ENCODE peak calls at places on chromosomes 3 and 15, in six cellular contexts. I, J, N, H, E and B are unnamed samples.

GRCh38 chr15:96367436-96368200 is 37.1 kb downstream of the NR2F2 start:
- DNase-seq in I (no peak), J (no peak), N (no peak), H (no peak), E (no peak), B (no peak)

GRCh38 chr3:159455741-159456181 is 532.9 kb upstream of the IL12A start:
- DNase-seq in I (no peak), J (no peak), N (no peak), H (peak; percentile 19), E (no peak), B (no peak)

GRCh38 chr15:62500325-62500724 is 335.2 kb upstream of the C2CD4B start:
- DNase-seq in I (no peak), J (no peak), N (no peak), H (no peak), E (no peak), B (no peak)

GRCh38 chr3:31877559-31877958 is 103.5 kb downstream of the OSBPL10 start:
- DNase-seq in I (no peak), J (no peak), N (no peak), H (no peak), E (no peak), B (no peak)

GRCh38 chr3:13850161-13850945 is 29.5 kb downstream of the WNT7A start:
- DNase-seq in I (no peak), J (peak; percentile 23), N (no peak), H (no peak), E (no peak), B (no peak)

GRCh38 chr3:110711851-110712396 is 359.7 kb upstream of the NECTIN3 start:
- DNase-seq in I (no peak), J (no peak), N (peak; percentile 10), H (peak; percentile 37), E (no peak), B (no peak)

GRCh38 chr3:35832140-35832571 is 192.8 kb downstream of the ARPP21 start:
- DNase-seq in I (no peak), J (no peak), N (peak; percentile 5), H (no peak), E (no peak), B (no peak)

GRCh38 chr3:30347679-30348216 is 258.7 kb upstream of the TGFBR2 start:
- DNase-seq in I (no peak), J (no peak), N (peak; percentile 65), H (peak; percentile 92), E (no peak), B (peak; percentile 15)

GRCh38 chr3:50383750-50384149 is 24.4 kb upstream of the TMEM115 start:
- DNase-seq in I (no peak), J (no peak), N (no peak), H (no peak), E (no peak), B (no peak)

GRCh38 chr15:39246523-39246922 is 334.4 kb upstream of the THBS1 start:
- DNase-seq in I (no peak), J (no peak), N (no peak), H (peak; percentile 48), E (no peak), B (no peak)

GRCh38 chr15:50312636-50313035 is 42.4 kb downstream of the GABPB1 start:
- DNase-seq in I (no peak), J (no peak), N (no peak), H (no peak), E (no peak), B (no peak)

GRCh38 chr3:187017511-187018230 is 87.3 kb downstream of the ST6GAL1 start:
- DNase-seq in I (no peak), J (no peak), N (no peak), H (no peak), E (no peak), B (no peak)

GRCh38 chr15:79067969-79068368 is 22.6 kb downstream of the RASGRF1 start:
- DNase-seq in I (no peak), J (peak; percentile 51), N (no peak), H (no peak), E (no peak), B (no peak)

GRCh38 chr3:169774186-169774585 is 990 bp downstream of the MYNN start:
- DNase-seq in I (no peak), J (no peak), N (no peak), H (peak; percentile 9), E (no peak), B (no peak)

GRCh38 chr3:32975891-32976290 is 24.4 kb downstream of the CCR4 start:
- DNase-seq in I (no peak), J (no peak), N (no peak), H (no peak), E (no peak), B (no peak)

GRCh38 chr3:190575441-190576190 is 61.7 kb downstream of the IL1RAP start:
- DNase-seq in I (no peak), J (no peak), N (no peak), H (no peak), E (no peak), B (no peak)

GRCh38 chr3:14816359-14816758 is 2.4 kb upstream of the FGD5 start:
- DNase-seq in I (no peak), J (no peak), N (no peak), H (no peak), E (no peak), B (no peak)

GRCh38 chr3:46882377-46883015 is 5.0 kb downstream of the PTH1R start:
- DNase-seq in I (no peak), J (peak; percentile 61), N (peak; percentile 27), H (no peak), E (peak; percentile 60), B (no peak)

GRCh38 chr3:12479919-12480425 is 4.3 kb upstream of the TSEN2 start:
- DNase-seq in I (no peak), J (peak; percentile 64), N (peak; percentile 73), H (peak; percentile 55), E (peak; percentile 59), B (peak; percentile 24)

GRCh38 chr3:20064796-20065564 is 24.7 kb downstream of the KAT2B start:
- DNase-seq in I (no peak), J (no peak), N (no peak), H (no peak), E (no peak), B (no peak)

GRCh38 chr3:46187876-46188275 is 20.2 kb downstream of the CCR1 start:
- DNase-seq in I (no peak), J (no peak), N (peak; percentile 65), H (peak; percentile 58), E (no peak), B (peak; percentile 47)

GRCh38 chr3:30458376-30458775 is 148.0 kb upstream of the TGFBR2 start:
- DNase-seq in I (no peak), J (no peak), N (no peak), H (no peak), E (no peak), B (no peak)

GRCh38 chr3:141229132-141229531 is 2.5 kb upstream of the PXYLP1 start:
- DNase-seq in I (no peak), J (no peak), N (no peak), H (no peak), E (no peak), B (no peak)

DNA sequence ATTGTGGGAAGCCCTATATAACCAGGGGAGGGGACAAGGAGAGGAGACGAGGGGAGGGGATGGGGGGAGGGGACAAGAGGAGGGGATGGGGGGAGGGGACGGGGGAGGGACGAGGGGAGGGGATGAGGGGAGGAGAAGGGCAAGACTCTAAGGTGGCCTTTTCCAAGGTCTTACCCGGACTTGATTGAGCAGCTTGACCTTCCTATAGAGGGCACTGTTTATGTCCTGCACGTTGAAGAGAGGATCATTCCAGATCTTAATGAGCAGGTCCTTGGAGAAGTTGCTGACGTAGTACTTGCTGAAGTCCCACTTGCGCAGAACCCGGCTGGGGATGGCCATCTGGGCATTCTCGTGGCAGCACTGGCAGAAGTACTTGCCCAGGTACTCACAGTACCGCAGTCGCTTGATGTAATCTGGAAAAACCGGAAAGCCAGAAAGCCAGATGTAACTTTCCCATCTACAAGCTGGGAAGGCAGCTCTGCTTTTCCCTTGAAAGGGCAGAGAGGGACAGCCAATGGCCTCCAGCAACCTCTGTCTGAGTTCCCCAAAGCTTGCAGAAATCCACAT is 55.7 kb downstream of the RUBCN start:
- DNase-seq in I (no peak), J (no peak), N (no peak), H (no peak), E (no peak), B (no peak)
- TF ChIP-seq CTCF in I (no peak), J (no peak), N (no peak), H (no peak), E (no peak), B (no peak)

DNA sequence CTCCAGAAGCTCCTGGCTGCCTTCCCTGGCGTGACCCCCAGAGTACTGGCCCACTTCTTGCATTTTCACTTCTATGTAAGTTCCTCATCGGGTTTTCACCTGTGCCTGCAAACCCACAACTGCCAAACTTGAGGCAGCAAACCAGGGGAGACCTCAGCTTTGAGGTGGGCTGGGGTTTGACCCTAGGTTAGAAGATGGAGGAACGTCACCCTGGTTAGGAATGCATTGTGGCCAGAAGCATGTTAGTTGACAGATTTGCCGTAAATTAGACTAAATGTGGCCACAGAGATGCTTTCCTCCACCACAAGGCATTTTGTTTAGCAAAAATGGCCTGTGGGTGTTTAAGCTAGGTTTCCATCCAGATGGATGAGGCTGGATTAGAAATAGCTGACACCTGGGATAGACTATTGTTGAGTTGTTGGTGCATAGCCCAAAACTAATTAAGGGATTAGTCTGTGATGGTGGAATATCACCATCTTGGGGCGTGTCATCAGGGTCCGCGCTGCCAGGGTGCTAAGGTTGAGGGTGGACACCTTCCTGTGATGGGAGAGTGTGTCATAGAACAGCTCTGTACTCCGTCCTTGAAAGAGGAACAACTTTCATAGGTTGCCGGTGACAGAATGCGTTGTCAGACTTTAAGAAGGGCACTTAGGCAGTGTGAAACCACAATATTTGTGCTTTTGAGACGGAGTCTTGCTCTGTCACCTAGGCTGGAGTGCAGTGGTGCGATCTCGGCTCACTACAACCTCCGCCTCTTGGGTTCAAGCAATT is 3.6 kb downstream of the NISCH start:
- DNase-seq in I (no peak), J (no peak), N (no peak), H (no peak), E (no peak), B (no peak)
- TF ChIP-seq CTCF in I (no peak), J (no peak), N (no peak), H (no peak), E (no peak), B (no peak)

DNA sequence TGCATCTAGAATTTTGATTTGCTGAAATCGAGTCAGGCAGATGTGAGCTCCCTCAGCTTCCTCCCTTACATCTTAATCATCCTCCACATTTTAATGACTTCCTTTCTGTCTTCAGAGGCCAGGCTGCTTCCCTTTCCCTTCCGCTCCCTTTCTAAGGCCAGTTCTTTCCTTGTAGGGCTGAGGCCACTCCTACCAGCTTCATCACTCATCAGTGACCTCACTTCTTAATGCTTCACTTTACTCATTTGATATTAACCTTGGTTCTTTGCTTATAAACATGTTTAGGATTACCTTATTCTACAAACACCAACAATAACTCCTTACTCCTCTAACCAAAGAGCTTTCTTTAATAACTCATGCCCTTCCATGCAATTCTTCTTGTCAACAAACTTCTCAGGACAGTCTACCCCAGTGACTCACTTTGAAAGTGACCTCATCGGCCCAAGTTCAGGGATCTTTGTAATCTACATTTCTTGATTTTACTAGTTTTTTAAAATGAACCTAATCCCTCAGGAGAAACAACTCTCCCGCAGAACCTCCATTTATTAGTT is 23.9 kb downstream of the ILDR1 start:
- DNase-seq in I (no peak), J (no peak), N (peak; percentile 38), H (peak; percentile 56), E (no peak), B (no peak)
- TF ChIP-seq CTCF in I (no peak), J (no peak), N (no peak), H (no peak), E (no peak), B (no peak)

DNA sequence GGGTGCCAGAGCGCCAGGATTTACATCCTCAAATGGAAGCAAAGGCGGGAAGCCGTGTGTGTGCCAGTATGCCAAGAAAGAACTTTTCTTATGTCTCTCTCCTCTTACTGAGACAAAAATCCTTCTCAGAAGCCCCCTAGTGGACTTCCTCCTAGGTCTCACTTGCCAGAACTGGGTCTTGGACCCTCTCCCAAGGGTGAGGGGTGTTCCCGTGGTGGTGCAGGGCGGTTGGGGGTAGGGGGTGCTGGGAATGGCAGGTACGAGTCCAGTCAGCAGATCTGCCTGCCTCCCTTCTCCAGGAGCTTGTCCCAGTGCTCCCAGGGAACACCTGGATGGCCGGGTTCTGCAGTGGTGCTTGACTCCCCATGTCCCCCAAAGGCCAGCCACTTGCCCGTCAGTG is 52.0 kb downstream of the CORO2B start:
- DNase-seq in I (no peak), J (no peak), N (no peak), H (no peak), E (no peak), B (no peak)
- TF ChIP-seq CTCF in I (peak; percentile 30), J (peak; percentile 17), N (peak; percentile 37), H (peak; percentile 5), E (peak; percentile 38), B (peak; percentile 18)